ENCODE peak calls at places on chromosomes 12 and 14, in seven cellular contexts. W is immature natural killer cell, F is IMR-90, S is ovary, G is progenitor cell of endocrine pancreas, C is neural crest cell, N is cardiac muscle cell. P is an unnamed sample.

GRCh38 chr14:67569011-67569650 is 30.9 kb downstream of the PIGH start:
- DNase-seq in W (no peak), F (no peak), S (no peak), G (no peak), C (no peak), N (no peak), P (no peak)

GRCh38 chr12:67798763-67799162 is 150.2 kb downstream of the DYRK2 start:
- DNase-seq in W (no peak), F (no peak), S (no peak), G (no peak), C (no peak), N (no peak), P (no peak)

GRCh38 chr12:65878540-65878939 is 54.3 kb downstream of the HMGA2 start:
- DNase-seq in W (no peak), F (no peak), S (no peak), G (no peak), C (no peak), N (no peak), P (no peak)

GRCh38 chr12:7060353-7060954 is at the start of gene C1S:
- DNase-seq in W (no peak), F (peak), S (peak), G (no peak), C (no peak), N (peak), P (no peak)

GRCh38 chr12:101891462-101891971 is 14.1 kb downstream of the DRAM1 start:
- DNase-seq in W (no peak), F (peak), S (no peak), G (no peak), C (no peak), N (peak), P (peak)

GRCh38 chr12:114767906-114768697 is 84.1 kb upstream of the TBX3 start:
- DNase-seq in W (no peak), F (peak), S (peak), G (no peak), C (peak), N (peak), P (no peak)

GRCh38 chr12:2009623-2010022 is 5.4 kb upstream of the DCP1B start:
- DNase-seq in W (no peak), F (no peak), S (no peak), G (no peak), C (no peak), N (no peak), P (no peak)

GRCh38 chr12:78121969-78122610 is 291.4 kb downstream of the NAV3 start:
- DNase-seq in W (no peak), F (peak), S (no peak), G (no peak), C (no peak), N (no peak), P (no peak)

GRCh38 chr12:43444940-43445564 is 107.0 kb downstream of the ADAMTS20 start:
- DNase-seq in W (no peak), F (peak), S (no peak), G (peak), C (peak), N (peak), P (peak)

GRCh38 chr14:50082784-50083466 is 33.4 kb downstream of the VCPKMT start:
- DNase-seq in W (peak), F (peak), S (no peak), G (no peak), C (no peak), N (no peak), P (no peak)

GRCh38 chr12:75116611-75117010 is 93.0 kb downstream of the KCNC2 start:
- DNase-seq in W (no peak), F (no peak), S (no peak), G (no peak), C (no peak), N (no peak), P (no peak)

GRCh38 chr14:105168979-105169507 is 467 bp upstream of the JAG2 start:
- DNase-seq in W (peak), F (no peak), S (no peak), G (no peak), C (peak), N (peak), P (no peak)

GRCh38 chr14:92988786-92989755 is 66.1 kb downstream of the CHGA start:
- DNase-seq in W (no peak), F (no peak), S (no peak), G (no peak), C (no peak), N (no peak), P (no peak)

GRCh38 chr12:130444081-130444480 is 106.4 kb downstream of the PIWIL1 start:
- DNase-seq in W (no peak), F (no peak), S (no peak), G (no peak), C (no peak), N (no peak), P (no peak)

GRCh38 chr14:42214981-42215491 is 608.4 kb downstream of the LRFN5 start:
- DNase-seq in W (no peak), F (peak), S (no peak), G (no peak), C (no peak), N (peak), P (no peak)

GRCh38 chr14:103372552-103373304 is 12.5 kb upstream of the MARK3 start:
- DNase-seq in W (no peak), F (peak), S (no peak), G (no peak), C (no peak), N (peak), P (no peak)

GRCh38 chr14:91367173-91368171 is 50.1 kb downstream of the CCDC88C start:
- DNase-seq in W (peak), F (peak), S (no peak), G (no peak), C (no peak), N (peak), P (no peak)

GRCh38 chr12:24649209-24649608 is 299.7 kb downstream of the BCAT1 start:
- DNase-seq in W (no peak), F (no peak), S (no peak), G (no peak), C (no peak), N (no peak), P (no peak)

P was measured in NCI-H526 treated with DMSO at 0.1 percent for 48 hours.